ENCODE peak calls at places on chromosomes 5 and 9, in five cellular contexts. E is cardiac muscle cell, Y is colonic mucosa, T is upper lobe of right lung, Z is esophagus squamous epithelium. H is an unnamed sample. For H3K36me3, the result is how much of the 10 kb centered on the place peaks cover.

GRCh38 chr5:5473224-5473623 is 50.7 kb downstream of the ICE1 start:
- DNase-seq in E (no peak), Y (no peak), T (no peak), Z (no peak), H (no peak)

GRCh38 chr5:140298183-140298601 is 4.7 kb downstream of the PFDN1 start:
- DNase-seq in E (peak), Y (no peak), T (no peak), Z (no peak), H (peak)

GRCh38 chr5:39073759-39074008 is 515 bp downstream of the RICTOR start:
- DNase-seq in E (no peak), Y (no peak), T (no peak), Z (no peak), H (no peak)

GRCh38 chr5:66992547-66992946 is 204.1 kb downstream of the CD180 start:
- DNase-seq in E (no peak), Y (no peak), T (no peak), Z (no peak), H (no peak)

GRCh38 chr9:134683714-134684374 is 42.2 kb downstream of the COL5A1 start:
- DNase-seq in E (no peak), Y (no peak), T (peak), Z (no peak), H (no peak)

GRCh38 chr9:117153021-117153420 is 261.8 kb downstream of the ASTN2 start:
- DNase-seq in E (no peak), Y (no peak), T (no peak), Z (no peak), H (no peak)

GRCh38 chr5:154985126-154985525 is 28.4 kb upstream of the KIF4B start:
- DNase-seq in E (no peak), Y (no peak), T (no peak), Z (no peak), H (peak)

GRCh38 chr5:171858303-171858702 is 72.7 kb downstream of the SMIM23 start:
- DNase-seq in E (no peak), Y (no peak), T (no peak), Z (no peak), H (peak)

GRCh38 chr9:129272348-129273025 is 94.4 kb upstream of the IER5L start:
- DNase-seq in E (no peak), Y (no peak), T (peak), Z (no peak), H (no peak)

GRCh38 chr9:134010774-134011173 is 14.5 kb upstream of the BRD3OS start:
- DNase-seq in E (no peak), Y (no peak), T (no peak), Z (no peak), H (no peak)

GRCh38 chr5:168430303-168430702 is 56.0 kb upstream of the RARS1 start:
- DNase-seq in E (no peak), Y (peak), T (no peak), Z (no peak), H (no peak)

GRCh38 chr9:129571298-129572051 is 49.4 kb downstream of the C9orf50 start:
- DNase-seq in E (no peak), Y (no peak), T (no peak), Z (no peak), H (no peak)

GRCh38 chr9:127686461-127687393 is 20.1 kb upstream of the CFAP157 start:
- DNase-seq in E (no peak), Y (no peak), T (no peak), Z (no peak), H (no peak)

GRCh38 chr5:169778622-169779596 is 141.8 kb downstream of the DOCK2 start:
- DNase-seq in E (no peak), Y (no peak), T (no peak), Z (no peak), H (no peak)

GRCh38 chr5:72386639-72387038 is 66.5 kb downstream of the PTCD2 start:
- DNase-seq in E (no peak), Y (no peak), T (no peak), Z (no peak), H (no peak)

GRCh38 chr9:131126059-131126426 is 657 bp downstream of the NUP214 start:
- DNase-seq in E (no peak), Y (no peak), T (no peak), Z (no peak), H (no peak)

GRCh38 chr9:16901589-16901988 is 31.1 kb upstream of the BNC2 start:
- DNase-seq in E (no peak), Y (no peak), T (no peak), Z (no peak), H (no peak)

GRCh38 chr5:61277190-61277589 is 54.9 kb upstream of the ZSWIM6 start:
- DNase-seq in E (no peak), Y (no peak), T (no peak), Z (no peak), H (peak)

GRCh38 chr9:113531919-113532808 is 68.6 kb downstream of the RGS3 start:
- DNase-seq in E (no peak), Y (no peak), T (no peak), Z (no peak), H (no peak)

GRCh38 chr5:149015561-149015960 is 47.3 kb downstream of the SH3TC2 start:
- DNase-seq in E (no peak), Y (no peak), T (no peak), Z (no peak), H (no peak)

GRCh38 chr5:173532689-173533250 is 83.7 kb downstream of the BOD1 start:
- DNase-seq in E (no peak), Y (no peak), T (no peak), Z (no peak), H (no peak)

GRCh38 chr5:132070460-132071337 is 2.9 kb upstream of the CSF2 start:
- DNase-seq in E (no peak), Y (no peak), T (no peak), Z (no peak), H (no peak)

GRCh38 chr9:132311978-132312377 is 42.8 kb downstream of the SETX start:
- DNase-seq in E (peak), Y (no peak), T (no peak), Z (no peak), H (no peak)

GRCh38 chr9:121510766-121511555 is 11.3 kb upstream of the GGTA1 start:
- DNase-seq in E (peak), Y (no peak), T (no peak), Z (no peak), H (no peak)

GRCh38 chr9:126523621-126524111 is 90.1 kb upstream of the LMX1B start:
- DNase-seq in E (no peak), Y (no peak), T (no peak), Z (no peak), H (no peak)

GRCh38 chr5:149211566-149211965 is 60.1 kb upstream of the AFAP1L1 start:
- DNase-seq in E (no peak), Y (no peak), T (no peak), Z (no peak), H (no peak)

GRCh38 chr9:125522328-125522725 is 184.7 kb downstream of the MAPKAP1 start:
- DNase-seq in E (no peak), Y (no peak), T (no peak), Z (no peak), H (peak)

GRCh38 chr9:129490583-129491485 is 130.1 kb downstream of the C9orf50 start:
- DNase-seq in E (no peak), Y (no peak), T (peak), Z (no peak), H (peak)

GRCh38 chr9:30673132-30673531 is 1711.3 kb upstream of the ACO1 start:
- DNase-seq in E (no peak), Y (no peak), T (no peak), Z (no peak), H (no peak)

DNA sequence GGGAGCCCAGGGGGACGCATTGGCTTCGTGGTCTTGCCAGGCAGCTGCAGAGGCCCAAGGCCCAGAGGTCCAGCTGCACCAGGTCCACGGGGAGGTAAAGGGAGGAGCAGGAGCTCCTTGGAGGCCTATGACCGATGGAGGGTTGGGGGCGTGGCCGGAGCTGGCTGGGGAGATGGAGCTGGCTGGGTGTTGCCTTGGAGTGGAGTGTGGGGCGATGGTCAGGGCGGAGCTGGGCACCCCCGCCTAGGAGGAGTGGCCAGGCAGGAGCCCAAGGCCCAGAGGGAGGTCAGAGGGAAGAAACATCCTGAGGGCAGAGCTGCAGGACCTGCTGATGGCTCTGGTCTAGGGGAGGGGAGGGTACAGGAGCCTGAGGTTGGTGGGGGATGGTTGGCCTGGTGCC is 44.6 kb downstream of the KCNT1 start:
- DNase-seq in E (no peak), Y (no peak), T (no peak), Z (no peak), H (no peak)
- H3K27ac ChIP-seq in E (no peak), Y (no peak), T (no peak), Z (no peak), H (no peak)

GRCh38 chr9:6876195-6876594 is 118.4 kb downstream of the KDM4C start:
- DNase-seq in E (no peak), Y (no peak), T (no peak), Z (no peak), H (no peak)

GRCh38 chr9:6869081-6869948 is 111.5 kb downstream of the KDM4C start:
- DNase-seq in E (peak), Y (no peak), T (no peak), Z (no peak), H (no peak)

GRCh38 chr9:6870149-6870548 is 112.4 kb downstream of the KDM4C start:
- DNase-seq in E (no peak), Y (no peak), T (no peak), Z (no peak), H (no peak)

GRCh38 chr9:6873862-6874261 is 116.1 kb downstream of the KDM4C start:
- DNase-seq in E (no peak), Y (no peak), T (no peak), Z (no peak), H (no peak)

GRCh38 chr9:6870650-6871477 is 113.1 kb downstream of the KDM4C start:
- DNase-seq in E (no peak), Y (no peak), T (no peak), Z (no peak), H (no peak)
- H3K4me3 ChIP-seq in E (no peak), Y (no peak), T (no peak), Z (no peak), H (no peak)

DNA sequence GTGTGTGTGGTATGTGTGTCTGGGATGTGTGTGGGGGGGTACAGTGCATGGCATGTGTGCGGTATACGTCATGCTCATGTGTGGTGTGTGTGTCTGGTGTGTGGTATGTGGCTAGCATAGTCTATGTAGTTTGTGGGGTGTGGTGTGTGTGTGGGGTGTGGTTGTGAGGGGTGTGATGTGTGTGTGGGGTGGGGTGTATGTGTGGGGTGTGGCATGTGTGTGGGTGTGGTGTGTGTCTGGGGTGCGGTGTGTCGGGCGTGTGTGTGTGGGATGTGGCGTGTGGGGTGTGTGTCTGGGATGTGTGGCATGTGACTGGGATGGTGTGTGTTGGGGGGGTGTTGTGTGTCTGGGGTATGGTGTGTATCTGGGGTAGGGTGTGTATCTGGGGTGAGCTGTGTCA is 52.3 kb downstream of the SECISBP2 start:
- DNase-seq in E (no peak), Y (no peak), T (no peak), Z (no peak), H (no peak)
- H3K36me3 ChIP-seq in E (under half), Y (under half), T (under half), Z (under half), H (under half)

GRCh38 chr9:14779566-14780022 is 57.1 kb upstream of the CER1 start:
- DNase-seq in E (no peak), Y (no peak), T (no peak), Z (no peak), H (no peak)

GRCh38 chr9:14778565-14778964 is 56.0 kb upstream of the CER1 start:
- DNase-seq in E (no peak), Y (no peak), T (no peak), Z (no peak), H (no peak)

GRCh38 chr9:14782652-14783051 is 60.1 kb upstream of the CER1 start:
- DNase-seq in E (no peak), Y (no peak), T (no peak), Z (no peak), H (no peak)

GRCh38 chr9:14783358-14783757 is 60.8 kb upstream of the CER1 start:
- DNase-seq in E (no peak), Y (no peak), T (no peak), Z (no peak), H (no peak)

DNA sequence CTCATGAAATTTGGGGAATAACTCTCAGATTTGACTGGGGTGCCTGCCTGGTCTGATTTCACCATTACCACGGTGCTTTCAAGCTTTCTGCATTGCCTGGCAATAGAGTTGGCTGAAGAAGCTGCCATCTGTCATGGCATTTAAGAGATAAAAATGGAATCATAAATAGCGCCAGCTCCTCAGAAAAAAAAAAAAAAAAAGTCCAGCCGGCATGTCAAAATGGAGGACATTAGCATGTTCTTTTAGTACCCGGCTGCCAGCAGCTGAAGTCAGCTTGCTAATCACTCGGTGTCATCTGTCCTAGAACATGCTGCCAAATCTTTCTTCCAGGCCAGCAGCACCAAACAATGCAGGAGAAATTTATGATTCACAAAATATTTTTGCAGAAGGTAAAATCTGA is 57.7 kb upstream of the CER1 start:
- DNase-seq in E (no peak), Y (no peak), T (no peak), Z (no peak), H (no peak)
- H3K27ac ChIP-seq in E (no peak), Y (no peak), T (no peak), Z (no peak), H (no peak)

DNA sequence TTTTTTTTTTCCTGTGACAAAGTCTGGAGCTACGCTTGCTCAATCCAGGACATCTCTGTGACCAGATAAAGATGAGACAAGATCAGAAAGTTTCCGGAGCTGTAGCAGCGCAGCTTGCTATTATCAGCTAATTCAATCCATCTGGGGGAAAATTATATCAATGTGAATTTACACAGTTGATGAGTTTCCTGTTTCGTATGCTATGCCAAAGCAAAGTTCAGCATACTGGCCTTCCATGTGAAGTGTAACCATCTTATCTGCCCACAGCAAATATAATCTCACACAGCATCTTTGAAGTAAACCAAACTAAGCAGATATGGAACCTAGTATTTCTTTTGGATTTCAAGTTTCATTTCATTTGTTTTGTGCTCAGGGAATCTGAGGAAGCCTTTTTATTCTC is 1767.7 kb downstream of the EFNA5 start:
- DNase-seq in E (no peak), Y (no peak), T (no peak), Z (no peak), H (peak)
- H3K4me3 ChIP-seq in E (no peak), Y (no peak), T (no peak), Z (no peak), H (peak)

H was measured in A673.